ENCODE peak calls at places on chromosomes 16 and 17, in five cellular contexts. K is T-cell; S is stimulated activated naive CD4-positive, alpha-beta T cell; M is KBM-7; C is stimulated activated CD4-positive, alpha-beta T cell treated with anti-CD3 and anti-CD28 coated beads, Interleukin-1b, Interleukin-23, amount 100 ng/mL, for 1 hour. B is an unnamed sample.

GRCh38 chr17:44038604-44039007 is 23.8 kb upstream of the TMEM101 start:
- DNase-seq in S (no peak), C (no peak), M (no peak), K (no peak), B (no peak)

GRCh38 chr17:28549274-28550132 is 2.9 kb downstream of the UNC119 start:
- DNase-seq in S (peak; percentile 65), M (peak; percentile 15), K (peak; percentile 74), C (peak; percentile 27), B (peak; percentile 54)

GRCh38 chr17:60139438-60140285 is 10.1 kb upstream of the CA4 start:
- DNase-seq in S (peak; percentile 71), C (no peak), K (peak; percentile 67), M (peak; percentile 54), B (peak; percentile 54)

GRCh38 chr17:77848257-77848656 is 110.2 kb upstream of the TNRC6C start:
- DNase-seq in M (no peak), S (no peak), K (no peak), C (no peak), B (no peak)

GRCh38 chr16:46886764-46887523 is 2.8 kb downstream of the GPT2 start:
- DNase-seq in C (no peak), M (no peak), S (no peak), K (no peak), B (no peak)

GRCh38 chr17:8875416-8875815 is 7.9 kb upstream of the PIK3R6 start:
- DNase-seq in M (no peak), C (no peak), K (no peak), S (no peak), B (no peak)

GRCh38 chr17:41965694-41966375 is 760 bp upstream of the CNP start:
- DNase-seq in C (peak; percentile 36), S (peak; percentile 53), K (peak; percentile 39), M (peak; percentile 24), B (peak; percentile 41)

GRCh38 chr16:75264999-75265910 is 13.8 kb upstream of the BCAR1 start:
- DNase-seq in M (no peak), C (no peak), K (no peak), S (no peak), B (no peak)

GRCh38 chr17:77316191-77316641 is 175.4 kb downstream of the SEC14L1 start:
- DNase-seq in M (no peak), K (no peak), S (no peak), C (no peak), B (no peak)

GRCh38 chr17:39626171-39626670 is 531 bp upstream of the PPP1R1B start:
- DNase-seq in S (no peak), M (no peak), C (no peak), K (no peak), B (no peak)

GRCh38 chr17:73697872-73698271 is 53.6 kb upstream of the SDK2 start:
- DNase-seq in C (no peak), S (no peak), K (no peak), M (no peak), B (no peak)

GRCh38 chr17:41442772-41443171 is 2.0 kb upstream of the KRT38 start:
- DNase-seq in S (no peak), M (no peak), K (no peak), C (no peak), B (no peak)

GRCh38 chr16:79770244-79771064 is 169.9 kb upstream of the MAF start:
- DNase-seq in C (peak; percentile 15), S (peak; percentile 55), M (peak; percentile 78), K (peak; percentile 51), B (peak; percentile 41)

GRCh38 chr17:73250851-73251640 is 10.6 kb downstream of the CPSF4L start:
- DNase-seq in M (no peak), C (no peak), K (no peak), S (no peak), B (no peak)

GRCh38 chr16:21163576-21163975 is 5.1 kb downstream of the LDAF1 start:
- DNase-seq in C (no peak), S (no peak), K (no peak), M (no peak), B (no peak)

GRCh38 chr16:74485916-74486315 is 64.6 kb upstream of the CLEC18B start:
- DNase-seq in K (no peak), S (no peak), C (no peak), M (no peak), B (no peak)

GRCh38 chr17:50379733-50380132 is 6.7 kb downstream of the EME1 start:
- DNase-seq in M (no peak), C (no peak), S (no peak), K (no peak), B (no peak)

GRCh38 chr17:47253541-47254402 is at the start of gene ITGB3:
- DNase-seq in C (no peak), M (peak; percentile 65), K (peak; percentile 50), S (peak; percentile 35), B (peak; percentile 60)

GRCh38 chr17:40598021-40598927 is 33.0 kb upstream of the CCR7 start:
- DNase-seq in S (no peak), C (no peak), M (no peak), K (no peak), B (no peak)

GRCh38 chr16:19882186-19882585 is 2.5 kb downstream of the GPRC5B start:
- DNase-seq in S (no peak), K (no peak), M (no peak), C (no peak), B (no peak)

GRCh38 chr17:48608494-48608834 is 2.4 kb downstream of the HOXB7 start:
- DNase-seq in M (no peak), C (no peak), K (no peak), S (no peak), B (no peak)

GRCh38 chr16:9134739-9135138 is 43.3 kb downstream of the HAPSTR1 start:
- DNase-seq in K (peak; percentile 47), M (peak; percentile 79), S (peak; percentile 42), C (no peak), B (peak; percentile 49)

GRCh38 chr16:66127459-66128362 is 238.8 kb upstream of the CDH5 start:
- DNase-seq in K (no peak), S (no peak), M (no peak), C (no peak), B (no peak)

GRCh38 chr16:14455577-14455976 is 174.5 kb downstream of the PARN start:
- DNase-seq in C (no peak), S (no peak), K (no peak), M (no peak), B (no peak)

GRCh38 chr16:55678061-55678935 is 22.5 kb downstream of the SLC6A2 start:
- DNase-seq in K (no peak), C (no peak), S (no peak), M (no peak), B (no peak)

GRCh38 chr17:40517981-40518380 is 16.6 kb upstream of the TNS4 start:
- DNase-seq in K (no peak), M (no peak), S (no peak), C (no peak), B (no peak)

GRCh38 chr16:49644143-49644460 is 211.8 kb downstream of the ZNF423 start:
- DNase-seq in K (no peak), S (no peak), M (peak; percentile 3), C (no peak), B (no peak)

GRCh38 chr17:13931752-13932477 is 137.4 kb upstream of the COX10 start:
- DNase-seq in C (no peak), S (no peak), K (no peak), M (peak; percentile 33), B (no peak)

GRCh38 chr16:30418350-30419181 is 11.2 kb downstream of the ZNF771 start:
- DNase-seq in M (no peak), K (no peak), C (no peak), S (no peak), B (no peak)

GRCh38 chr17:54117452-54117851 is 294.7 kb downstream of the KIF2B start:
- DNase-seq in C (no peak), M (no peak), S (no peak), K (no peak), B (no peak)